ENCODE peak calls at places on chromosomes 4 and X, in five cellular contexts. One of them, this sample, is unnamed.

GRCh38 chr4:146049802-146050201 is 111.2 kb upstream of the ZNF827 start:
- DNase-seq in GM12892: no peak
- DNase-seq in stomach: no peak
- DNase-seq in suprapubic skin: no peak
- DNase-seq in ovary: no peak
- DNase-seq in this sample: no peak

GRCh38 chrX:143171703-143172102 is 146.0 kb downstream of the SPANXN4 start:
- DNase-seq in ovary: no peak
- DNase-seq in stomach: no peak
- DNase-seq in suprapubic skin: no peak
- DNase-seq in GM12892: no peak
- DNase-seq in this sample: no peak

GRCh38 chrX:42988700-42989099 is 210.7 kb upstream of the PPP1R2C start:
- DNase-seq in GM12892: no peak
- DNase-seq in stomach: no peak
- DNase-seq in ovary: no peak
- DNase-seq in suprapubic skin: no peak
- DNase-seq in this sample: no peak

GRCh38 chr4:184792950-184793555 is 32.7 kb downstream of the ACSL1 start:
- DNase-seq in stomach: no peak
- DNase-seq in suprapubic skin: no peak
- DNase-seq in ovary: no peak
- DNase-seq in GM12892: no peak
- DNase-seq in this sample: peak; percentile 63

GRCh38 chr4:130026185-130026584 is 930.2 kb downstream of the C4orf33 start:
- DNase-seq in suprapubic skin: no peak
- DNase-seq in GM12892: no peak
- DNase-seq in stomach: no peak
- DNase-seq in ovary: no peak
- DNase-seq in this sample: no peak

GRCh38 chrX:52923781-52924241 is 26.7 kb downstream of the FAM156B start:
- DNase-seq in GM12892: no peak
- DNase-seq in suprapubic skin: no peak
- DNase-seq in ovary: peak; percentile 30
- DNase-seq in stomach: peak; percentile 44
- DNase-seq in this sample: no peak

GRCh38 chr4:114036426-114036825 is 57.0 kb upstream of the ARSJ start:
- DNase-seq in GM12892: no peak
- DNase-seq in stomach: no peak
- DNase-seq in suprapubic skin: no peak
- DNase-seq in ovary: no peak
- DNase-seq in this sample: no peak

GRCh38 chrX:104568304-104568915 is 2.4 kb downstream of the IL1RAPL2 start:
- DNase-seq in ovary: no peak
- DNase-seq in stomach: no peak
- DNase-seq in suprapubic skin: no peak
- DNase-seq in GM12892: no peak
- DNase-seq in this sample: no peak

GRCh38 chr4:180665994-180666818 is 1577.0 kb upstream of the TENM3 start:
- DNase-seq in ovary: no peak
- DNase-seq in GM12892: peak; percentile 10
- DNase-seq in stomach: no peak
- DNase-seq in suprapubic skin: no peak
- DNase-seq in this sample: peak; percentile 15

GRCh38 chrX:110600745-110601310 is 194.8 kb downstream of the CHRDL1 start:
- DNase-seq in GM12892: no peak
- DNase-seq in ovary: no peak
- DNase-seq in suprapubic skin: no peak
- DNase-seq in stomach: no peak
- DNase-seq in this sample: no peak

GRCh38 chrX:124098089-124098488 is 136.6 kb downstream of the STAG2 start:
- DNase-seq in GM12892: no peak
- DNase-seq in stomach: no peak
- DNase-seq in suprapubic skin: no peak
- DNase-seq in ovary: no peak
- DNase-seq in this sample: no peak

GRCh38 chr4:139823746-139824145 is 158.1 kb downstream of the MGST2 start:
- DNase-seq in ovary: no peak
- DNase-seq in suprapubic skin: no peak
- DNase-seq in GM12892: no peak
- DNase-seq in stomach: no peak
- DNase-seq in this sample: no peak

GRCh38 chrX:123959281-123960063 is 2.0 kb upstream of the STAG2 start:
- DNase-seq in suprapubic skin: peak; percentile 78
- DNase-seq in stomach: peak; percentile 49
- DNase-seq in GM12892: peak; percentile 15
- DNase-seq in ovary: peak; percentile 83
- DNase-seq in this sample: peak; percentile 9

GRCh38 chr4:74117024-74117534 is 18.1 kb upstream of the CXCL2 start:
- DNase-seq in ovary: no peak
- DNase-seq in suprapubic skin: peak; percentile 75
- DNase-seq in GM12892: no peak
- DNase-seq in stomach: peak; percentile 77
- DNase-seq in this sample: no peak

GRCh38 chr4:114287079-114287696 is 307.7 kb upstream of the ARSJ start:
- DNase-seq in stomach: peak; percentile 27
- DNase-seq in GM12892: no peak
- DNase-seq in ovary: no peak
- DNase-seq in suprapubic skin: no peak
- DNase-seq in this sample: no peak

GRCh38 chr4:86775061-86775460 is 74.1 kb downstream of the SLC10A6 start:
- DNase-seq in ovary: no peak
- DNase-seq in stomach: no peak
- DNase-seq in GM12892: no peak
- DNase-seq in suprapubic skin: no peak
- DNase-seq in this sample: no peak

GRCh38 chrX:10821293-10821692 is 200.9 kb upstream of the MID1 start:
- DNase-seq in ovary: no peak
- DNase-seq in suprapubic skin: no peak
- DNase-seq in stomach: no peak
- DNase-seq in GM12892: no peak
- DNase-seq in this sample: no peak

GRCh38 chr4:54909964-54910363 is 215.4 kb downstream of the KDR start:
- DNase-seq in ovary: no peak
- DNase-seq in suprapubic skin: no peak
- DNase-seq in stomach: no peak
- DNase-seq in GM12892: no peak
- DNase-seq in this sample: no peak

GRCh38 chrX:19344661-19345060 is 934 bp downstream of the PDHA1 start:
- DNase-seq in stomach: no peak
- DNase-seq in suprapubic skin: no peak
- DNase-seq in GM12892: no peak
- DNase-seq in ovary: no peak
- DNase-seq in this sample: no peak

GRCh38 chrX:19342331-19342906 is 1.3 kb upstream of the PDHA1 start:
- DNase-seq in suprapubic skin: no peak
- DNase-seq in GM12892: no peak
- DNase-seq in ovary: no peak
- DNase-seq in stomach: no peak
- DNase-seq in this sample: no peak

GRCh38 chrX:19343085-19343461 is 654 bp upstream of the PDHA1 start:
- DNase-seq in stomach: no peak
- DNase-seq in GM12892: no peak
- DNase-seq in suprapubic skin: no peak
- DNase-seq in ovary: no peak
- DNase-seq in this sample: no peak

GRCh38 chrX:19344207-19344534 is 444 bp downstream of the PDHA1 start:
- DNase-seq in suprapubic skin: no peak
- DNase-seq in ovary: no peak
- DNase-seq in GM12892: no peak
- DNase-seq in stomach: no peak
- DNase-seq in this sample: no peak

GRCh38 chrX:19343462-19344206 is at the start of gene PDHA1:
- DNase-seq in GM12892: peak; percentile 74
- DNase-seq in ovary: peak; percentile 94
- DNase-seq in stomach: peak; percentile 95
- DNase-seq in suprapubic skin: peak; percentile 94
- DNase-seq in this sample: peak; percentile 33
- TF ChIP-seq POLR2A in GM12892: peak; percentile 58
- TF ChIP-seq POLR2A in ovary: peak; percentile 53
- TF ChIP-seq POLR2A in stomach: no peak
- TF ChIP-seq POLR2A in suprapubic skin: no peak
- TF ChIP-seq POLR2A in this sample: peak; percentile 74

DNA sequence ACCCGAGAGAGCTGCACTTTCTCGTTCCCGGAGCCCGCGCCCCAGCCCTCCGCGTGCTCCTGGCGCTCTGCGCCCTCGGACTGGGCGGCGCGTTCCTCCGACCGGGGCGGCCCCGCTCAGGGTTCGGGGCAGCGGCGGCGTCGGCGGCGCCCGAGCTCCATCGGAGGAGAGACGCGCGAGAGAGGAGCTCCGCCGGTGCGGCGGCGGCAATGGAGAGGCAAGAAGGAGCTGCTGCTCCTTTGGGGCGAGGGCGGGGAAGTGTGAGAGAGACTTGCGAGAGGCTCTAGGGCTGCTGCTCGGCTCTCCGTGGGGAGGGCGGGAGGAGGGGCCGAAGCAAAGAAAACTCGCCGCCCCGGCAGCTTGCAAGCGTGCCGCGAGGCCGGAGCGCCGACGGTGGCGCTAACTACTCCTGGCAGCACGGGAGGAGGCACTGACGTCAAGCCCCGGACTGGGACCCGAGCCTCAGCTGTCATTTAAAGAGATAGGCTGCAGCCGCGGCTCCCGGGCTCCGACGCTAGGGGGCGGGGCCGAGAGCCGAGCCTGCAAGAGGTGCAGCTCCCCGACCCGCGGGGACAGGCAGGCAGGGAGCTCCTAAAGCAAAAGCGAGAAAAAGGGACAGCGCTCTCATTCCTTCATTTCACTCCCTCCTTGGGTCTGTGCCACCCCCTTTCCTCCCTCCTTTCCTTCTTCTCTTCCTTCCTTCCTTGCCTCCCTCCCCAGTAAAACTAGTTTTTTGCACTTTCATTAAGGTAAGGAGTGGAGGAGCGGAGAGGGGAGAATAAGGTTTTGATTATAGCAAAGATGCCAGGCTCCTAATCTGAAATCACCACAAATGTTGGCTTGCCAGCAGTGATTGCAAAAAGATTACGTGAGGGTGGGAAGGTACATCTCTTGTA is at the start of gene KCTD8:
- DNase-seq in ovary: peak; percentile 89
- DNase-seq in suprapubic skin: peak; percentile 72
- DNase-seq in stomach: peak; percentile 93
- DNase-seq in GM12892: peak; percentile 54
- DNase-seq in this sample: peak; percentile 51
- TF ChIP-seq POLR2A in ovary: peak; percentile 67
- TF ChIP-seq POLR2A in suprapubic skin: no peak
- TF ChIP-seq POLR2A in stomach: no peak
- TF ChIP-seq POLR2A in GM12892: no peak
- TF ChIP-seq POLR2A in this sample: no peak

GRCh38 chrX:40094900-40095587 is 2.7 kb downstream of the BCOR start:
- DNase-seq in stomach: no peak
- DNase-seq in ovary: peak; percentile 33
- DNase-seq in suprapubic skin: no peak
- DNase-seq in GM12892: no peak
- DNase-seq in this sample: no peak

GRCh38 chrX:40097101-40097491 is 662 bp downstream of the BCOR start:
- DNase-seq in ovary: no peak
- DNase-seq in suprapubic skin: no peak
- DNase-seq in stomach: no peak
- DNase-seq in GM12892: no peak
- DNase-seq in this sample: no peak

GRCh38 chrX:40094041-40094899 is 3.5 kb downstream of the BCOR start:
- DNase-seq in stomach: no peak
- DNase-seq in GM12892: no peak
- DNase-seq in suprapubic skin: no peak
- DNase-seq in ovary: no peak
- DNase-seq in this sample: no peak

GRCh38 chrX:40096395-40097091 is 1.2 kb downstream of the BCOR start:
- DNase-seq in GM12892: no peak
- DNase-seq in stomach: no peak
- DNase-seq in suprapubic skin: no peak
- DNase-seq in ovary: peak; percentile 65
- DNase-seq in this sample: no peak

GRCh38 chrX:40095588-40096394 is 2.0 kb downstream of the BCOR start:
- DNase-seq in suprapubic skin: no peak
- DNase-seq in stomach: no peak
- DNase-seq in GM12892: no peak
- DNase-seq in ovary: peak; percentile 63
- DNase-seq in this sample: no peak
- TF ChIP-seq POLR2A in suprapubic skin: no peak
- TF ChIP-seq POLR2A in stomach: no peak
- TF ChIP-seq POLR2A in GM12892: no peak
- TF ChIP-seq POLR2A in ovary: no peak
- TF ChIP-seq POLR2A in this sample: peak; percentile 11

GRCh38 chr4:56978750-56979303 is at the start of gene POLR2B:
- DNase-seq in ovary: peak; percentile 93
- DNase-seq in suprapubic skin: peak; percentile 98
- DNase-seq in stomach: peak; percentile 95
- DNase-seq in GM12892: peak; percentile 57
- DNase-seq in this sample: peak; percentile 64

GRCh38 chr4:56977321-56978012 is at the start of gene NOA1:
- DNase-seq in GM12892: peak; percentile 85
- DNase-seq in ovary: peak; percentile 99
- DNase-seq in suprapubic skin: peak; percentile 99
- DNase-seq in stomach: peak; percentile 99
- DNase-seq in this sample: peak; percentile 75

GRCh38 chr4:56981795-56982201 is 3.1 kb downstream of the POLR2B start:
- DNase-seq in stomach: no peak
- DNase-seq in GM12892: no peak
- DNase-seq in suprapubic skin: no peak
- DNase-seq in ovary: no peak
- DNase-seq in this sample: no peak

GRCh38 chr4:56976878-56977320 is 507 bp downstream of the NOA1 start:
- DNase-seq in stomach: peak; percentile 80
- DNase-seq in GM12892: peak; percentile 38
- DNase-seq in suprapubic skin: peak; percentile 69
- DNase-seq in ovary: no peak
- DNase-seq in this sample: no peak

DNA sequence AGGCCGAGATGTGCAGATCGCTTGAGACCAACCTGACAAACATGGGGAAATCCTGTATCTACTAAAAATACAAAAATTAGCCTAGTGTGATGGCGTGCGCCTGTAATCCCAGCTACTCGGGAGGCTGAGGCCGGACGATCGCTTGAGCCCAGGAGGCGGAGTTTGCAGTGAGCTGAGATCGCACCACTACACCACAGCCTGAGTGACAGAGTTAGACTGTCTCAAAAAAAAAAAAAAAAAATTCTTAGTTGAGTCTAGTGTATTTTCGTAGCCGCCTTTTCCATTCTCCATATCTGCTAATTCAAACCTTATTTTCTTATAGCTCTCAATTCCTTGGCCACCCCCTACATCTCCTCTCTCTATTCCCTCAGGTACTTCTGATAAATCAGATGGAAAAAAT is 978 bp downstream of the POLR2B start:
- DNase-seq in suprapubic skin: no peak
- DNase-seq in stomach: no peak
- DNase-seq in GM12892: no peak
- DNase-seq in ovary: no peak
- DNase-seq in this sample: no peak
- TF ChIP-seq POLR2A in suprapubic skin: no peak
- TF ChIP-seq POLR2A in stomach: no peak
- TF ChIP-seq POLR2A in GM12892: no peak
- TF ChIP-seq POLR2A in ovary: no peak
- TF ChIP-seq POLR2A in this sample: no peak

DNA sequence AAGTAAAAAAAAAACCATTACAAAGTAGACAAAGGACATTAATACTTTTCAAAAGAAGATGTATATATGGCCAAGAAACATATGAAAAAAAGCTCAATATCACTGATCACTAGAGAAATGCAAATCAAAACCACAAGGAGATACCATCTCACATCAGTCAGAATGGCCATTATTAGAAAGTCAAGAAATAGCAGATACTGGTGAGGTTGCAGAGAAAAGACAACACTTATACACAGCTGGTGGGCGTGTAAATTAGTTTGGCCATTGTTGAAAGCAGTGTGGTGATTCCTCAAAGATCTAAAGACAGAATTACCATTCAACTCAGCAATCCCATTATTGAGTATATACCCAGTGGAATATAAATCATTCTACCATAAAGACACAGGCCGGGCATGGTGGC is 39.3 kb downstream of the TASL start:
- DNase-seq in stomach: no peak
- DNase-seq in GM12892: no peak
- DNase-seq in suprapubic skin: no peak
- DNase-seq in ovary: no peak
- DNase-seq in this sample: no peak
- TF ChIP-seq POLR2A in stomach: no peak
- TF ChIP-seq POLR2A in GM12892: no peak
- TF ChIP-seq POLR2A in suprapubic skin: no peak
- TF ChIP-seq POLR2A in ovary: no peak
- TF ChIP-seq POLR2A in this sample: no peak

This sample was measured in H54.